ENCODE peak calls at places on chromosomes 11 and 22, in ten cellular contexts. One of them, this sample, is unnamed.

GRCh38 chr11:19921976-19922688 is 209.5 kb downstream of the NAV2 start:
- DNase-seq in AG10803: no peak
- DNase-seq in stimulated activated CD4-positive, alpha-beta T cell treated with anti-CD3 and anti-CD28 coated beads, Interleukin-1b, Interleukin-23, amount 100 ng/mL, for 1 hour: no peak
- DNase-seq in DMS153: no peak
- DNase-seq in fibroblast of pulmonary artery: no peak
- DNase-seq in Karpas-422: no peak
- DNase-seq in NCI-H2227 treated with DMSO at 0.1 percent for 48 hours: no peak
- DNase-seq in stromal cell of bone marrow: no peak
- DNase-seq in Caki2: no peak
- DNase-seq in GM12864: no peak
- DNase-seq in this sample: no peak

GRCh38 chr11:57513911-57514537 is 1.5 kb downstream of the SLC43A1 start:
- DNase-seq in AG10803: peak
- DNase-seq in stimulated activated CD4-positive, alpha-beta T cell treated with anti-CD3 and anti-CD28 coated beads, Interleukin-1b, Interleukin-23, amount 100 ng/mL, for 1 hour: no peak
- DNase-seq in DMS153: no peak
- DNase-seq in fibroblast of pulmonary artery: peak
- DNase-seq in Karpas-422: peak
- DNase-seq in NCI-H2227 treated with DMSO at 0.1 percent for 48 hours: no peak
- DNase-seq in stromal cell of bone marrow: no peak
- DNase-seq in Caki2: no peak
- DNase-seq in GM12864: no peak
- DNase-seq in this sample: no peak

GRCh38 chr11:115985896-115986295 is 481.7 kb upstream of the CADM1 start:
- DNase-seq in AG10803: no peak
- DNase-seq in stimulated activated CD4-positive, alpha-beta T cell treated with anti-CD3 and anti-CD28 coated beads, Interleukin-1b, Interleukin-23, amount 100 ng/mL, for 1 hour: no peak
- DNase-seq in DMS153: no peak
- DNase-seq in fibroblast of pulmonary artery: no peak
- DNase-seq in Karpas-422: no peak
- DNase-seq in NCI-H2227 treated with DMSO at 0.1 percent for 48 hours: no peak
- DNase-seq in stromal cell of bone marrow: no peak
- DNase-seq in Caki2: no peak
- DNase-seq in GM12864: no peak
- DNase-seq in this sample: no peak

GRCh38 chr11:102476812-102477211 is 24.2 kb upstream of the TMEM123 start:
- DNase-seq in AG10803: no peak
- DNase-seq in stimulated activated CD4-positive, alpha-beta T cell treated with anti-CD3 and anti-CD28 coated beads, Interleukin-1b, Interleukin-23, amount 100 ng/mL, for 1 hour: no peak
- DNase-seq in DMS153: peak
- DNase-seq in fibroblast of pulmonary artery: peak
- DNase-seq in Karpas-422: peak
- DNase-seq in NCI-H2227 treated with DMSO at 0.1 percent for 48 hours: no peak
- DNase-seq in stromal cell of bone marrow: no peak
- DNase-seq in Caki2: no peak
- DNase-seq in GM12864: no peak
- DNase-seq in this sample: no peak

GRCh38 chr11:104254347-104254746 is 90.4 kb upstream of the PDGFD start:
- DNase-seq in AG10803: no peak
- DNase-seq in stimulated activated CD4-positive, alpha-beta T cell treated with anti-CD3 and anti-CD28 coated beads, Interleukin-1b, Interleukin-23, amount 100 ng/mL, for 1 hour: no peak
- DNase-seq in DMS153: no peak
- DNase-seq in fibroblast of pulmonary artery: peak
- DNase-seq in Karpas-422: peak
- DNase-seq in NCI-H2227 treated with DMSO at 0.1 percent for 48 hours: no peak
- DNase-seq in stromal cell of bone marrow: no peak
- DNase-seq in Caki2: peak
- DNase-seq in GM12864: peak
- DNase-seq in this sample: peak

GRCh38 chr11:120137611-120138521 is at the start of gene TRIM29:
- DNase-seq in AG10803: no peak
- DNase-seq in stimulated activated CD4-positive, alpha-beta T cell treated with anti-CD3 and anti-CD28 coated beads, Interleukin-1b, Interleukin-23, amount 100 ng/mL, for 1 hour: no peak
- DNase-seq in DMS153: peak
- DNase-seq in fibroblast of pulmonary artery: no peak
- DNase-seq in Karpas-422: no peak
- DNase-seq in NCI-H2227 treated with DMSO at 0.1 percent for 48 hours: peak
- DNase-seq in stromal cell of bone marrow: no peak
- DNase-seq in Caki2: peak
- DNase-seq in GM12864: no peak
- DNase-seq in this sample: no peak

GRCh38 chr11:45092901-45093760 is 53.3 kb upstream of the PRDM11 start:
- DNase-seq in AG10803: peak
- DNase-seq in stimulated activated CD4-positive, alpha-beta T cell treated with anti-CD3 and anti-CD28 coated beads, Interleukin-1b, Interleukin-23, amount 100 ng/mL, for 1 hour: no peak
- DNase-seq in DMS153: no peak
- DNase-seq in fibroblast of pulmonary artery: peak
- DNase-seq in Karpas-422: no peak
- DNase-seq in NCI-H2227 treated with DMSO at 0.1 percent for 48 hours: no peak
- DNase-seq in stromal cell of bone marrow: no peak
- DNase-seq in Caki2: peak
- DNase-seq in GM12864: no peak
- DNase-seq in this sample: peak

GRCh38 chr11:122709042-122709760 is 53.7 kb downstream of the UBASH3B start:
- DNase-seq in AG10803: peak
- DNase-seq in stimulated activated CD4-positive, alpha-beta T cell treated with anti-CD3 and anti-CD28 coated beads, Interleukin-1b, Interleukin-23, amount 100 ng/mL, for 1 hour: no peak
- DNase-seq in DMS153: no peak
- DNase-seq in fibroblast of pulmonary artery: peak
- DNase-seq in Karpas-422: no peak
- DNase-seq in NCI-H2227 treated with DMSO at 0.1 percent for 48 hours: no peak
- DNase-seq in stromal cell of bone marrow: no peak
- DNase-seq in Caki2: peak
- DNase-seq in GM12864: no peak
- DNase-seq in this sample: no peak

GRCh38 chr11:58719406-58720117 is 12.2 kb downstream of the GLYAT start:
- DNase-seq in AG10803: no peak
- DNase-seq in stimulated activated CD4-positive, alpha-beta T cell treated with anti-CD3 and anti-CD28 coated beads, Interleukin-1b, Interleukin-23, amount 100 ng/mL, for 1 hour: no peak
- DNase-seq in DMS153: no peak
- DNase-seq in fibroblast of pulmonary artery: no peak
- DNase-seq in Karpas-422: no peak
- DNase-seq in NCI-H2227 treated with DMSO at 0.1 percent for 48 hours: no peak
- DNase-seq in stromal cell of bone marrow: no peak
- DNase-seq in Caki2: no peak
- DNase-seq in GM12864: no peak
- DNase-seq in this sample: no peak

GRCh38 chr11:5809122-5809519 is 397 bp downstream of the OR52N2 start:
- DNase-seq in AG10803: no peak
- DNase-seq in stimulated activated CD4-positive, alpha-beta T cell treated with anti-CD3 and anti-CD28 coated beads, Interleukin-1b, Interleukin-23, amount 100 ng/mL, for 1 hour: no peak
- DNase-seq in DMS153: no peak
- DNase-seq in fibroblast of pulmonary artery: no peak
- DNase-seq in Karpas-422: no peak
- DNase-seq in NCI-H2227 treated with DMSO at 0.1 percent for 48 hours: no peak
- DNase-seq in stromal cell of bone marrow: no peak
- DNase-seq in Caki2: no peak
- DNase-seq in GM12864: no peak
- DNase-seq in this sample: no peak

GRCh38 chr11:124012697-124013096 is at the start of gene OR10G4:
- DNase-seq in AG10803: no peak
- DNase-seq in stimulated activated CD4-positive, alpha-beta T cell treated with anti-CD3 and anti-CD28 coated beads, Interleukin-1b, Interleukin-23, amount 100 ng/mL, for 1 hour: no peak
- DNase-seq in DMS153: no peak
- DNase-seq in fibroblast of pulmonary artery: no peak
- DNase-seq in Karpas-422: no peak
- DNase-seq in NCI-H2227 treated with DMSO at 0.1 percent for 48 hours: no peak
- DNase-seq in stromal cell of bone marrow: no peak
- DNase-seq in Caki2: no peak
- DNase-seq in GM12864: no peak
- DNase-seq in this sample: no peak

GRCh38 chr22:29780781-29781676 is 13.9 kb downstream of the UQCR10 start:
- DNase-seq in AG10803: peak
- DNase-seq in stimulated activated CD4-positive, alpha-beta T cell treated with anti-CD3 and anti-CD28 coated beads, Interleukin-1b, Interleukin-23, amount 100 ng/mL, for 1 hour: no peak
- DNase-seq in DMS153: no peak
- DNase-seq in fibroblast of pulmonary artery: peak
- DNase-seq in Karpas-422: no peak
- DNase-seq in NCI-H2227 treated with DMSO at 0.1 percent for 48 hours: no peak
- DNase-seq in stromal cell of bone marrow: peak
- DNase-seq in Caki2: no peak
- DNase-seq in GM12864: no peak
- DNase-seq in this sample: peak

GRCh38 chr11:46564459-46564858 is 29.4 kb downstream of the AMBRA1 start:
- DNase-seq in AG10803: peak
- DNase-seq in stimulated activated CD4-positive, alpha-beta T cell treated with anti-CD3 and anti-CD28 coated beads, Interleukin-1b, Interleukin-23, amount 100 ng/mL, for 1 hour: no peak
- DNase-seq in DMS153: no peak
- DNase-seq in fibroblast of pulmonary artery: no peak
- DNase-seq in Karpas-422: no peak
- DNase-seq in NCI-H2227 treated with DMSO at 0.1 percent for 48 hours: no peak
- DNase-seq in stromal cell of bone marrow: no peak
- DNase-seq in Caki2: peak
- DNase-seq in GM12864: no peak
- DNase-seq in this sample: no peak

GRCh38 chr22:36027579-36027959 is 1.1 kb downstream of the RBFOX2 start:
- DNase-seq in AG10803: no peak
- DNase-seq in stimulated activated CD4-positive, alpha-beta T cell treated with anti-CD3 and anti-CD28 coated beads, Interleukin-1b, Interleukin-23, amount 100 ng/mL, for 1 hour: no peak
- DNase-seq in DMS153: no peak
- DNase-seq in fibroblast of pulmonary artery: no peak
- DNase-seq in Karpas-422: peak
- DNase-seq in NCI-H2227 treated with DMSO at 0.1 percent for 48 hours: no peak
- DNase-seq in stromal cell of bone marrow: no peak
- DNase-seq in Caki2: peak
- DNase-seq in GM12864: no peak
- DNase-seq in this sample: peak

GRCh38 chr22:46053563-46054090 is 76.7 kb upstream of the WNT7B start:
- DNase-seq in AG10803: peak
- DNase-seq in stimulated activated CD4-positive, alpha-beta T cell treated with anti-CD3 and anti-CD28 coated beads, Interleukin-1b, Interleukin-23, amount 100 ng/mL, for 1 hour: no peak
- DNase-seq in DMS153: no peak
- DNase-seq in fibroblast of pulmonary artery: peak
- DNase-seq in Karpas-422: peak
- DNase-seq in NCI-H2227 treated with DMSO at 0.1 percent for 48 hours: no peak
- DNase-seq in stromal cell of bone marrow: no peak
- DNase-seq in Caki2: peak
- DNase-seq in GM12864: no peak
- DNase-seq in this sample: peak

GRCh38 chr22:24106385-24107381 is 74.6 kb upstream of the SUSD2 start:
- DNase-seq in AG10803: no peak
- DNase-seq in stimulated activated CD4-positive, alpha-beta T cell treated with anti-CD3 and anti-CD28 coated beads, Interleukin-1b, Interleukin-23, amount 100 ng/mL, for 1 hour: no peak
- DNase-seq in DMS153: no peak
- DNase-seq in fibroblast of pulmonary artery: no peak
- DNase-seq in Karpas-422: peak
- DNase-seq in NCI-H2227 treated with DMSO at 0.1 percent for 48 hours: no peak
- DNase-seq in stromal cell of bone marrow: no peak
- DNase-seq in Caki2: no peak
- DNase-seq in GM12864: peak
- DNase-seq in this sample: no peak

GRCh38 chr11:70569173-70569890 is 171.0 kb downstream of the CTTN start:
- DNase-seq in AG10803: no peak
- DNase-seq in stimulated activated CD4-positive, alpha-beta T cell treated with anti-CD3 and anti-CD28 coated beads, Interleukin-1b, Interleukin-23, amount 100 ng/mL, for 1 hour: no peak
- DNase-seq in DMS153: no peak
- DNase-seq in fibroblast of pulmonary artery: no peak
- DNase-seq in Karpas-422: no peak
- DNase-seq in NCI-H2227 treated with DMSO at 0.1 percent for 48 hours: no peak
- DNase-seq in stromal cell of bone marrow: no peak
- DNase-seq in Caki2: no peak
- DNase-seq in GM12864: no peak
- DNase-seq in this sample: no peak

GRCh38 chr11:102047305-102047924 is at the start of gene CFAP300:
- DNase-seq in AG10803: peak
- DNase-seq in stimulated activated CD4-positive, alpha-beta T cell treated with anti-CD3 and anti-CD28 coated beads, Interleukin-1b, Interleukin-23, amount 100 ng/mL, for 1 hour: peak
- DNase-seq in DMS153: peak
- DNase-seq in fibroblast of pulmonary artery: peak
- DNase-seq in Karpas-422: no peak
- DNase-seq in NCI-H2227 treated with DMSO at 0.1 percent for 48 hours: no peak
- DNase-seq in stromal cell of bone marrow: peak
- DNase-seq in Caki2: peak
- DNase-seq in GM12864: no peak
- DNase-seq in this sample: peak

GRCh38 chr11:62468577-62468976 is 49.7 kb downstream of the SCGB1A1 start:
- DNase-seq in AG10803: no peak
- DNase-seq in stimulated activated CD4-positive, alpha-beta T cell treated with anti-CD3 and anti-CD28 coated beads, Interleukin-1b, Interleukin-23, amount 100 ng/mL, for 1 hour: no peak
- DNase-seq in DMS153: no peak
- DNase-seq in fibroblast of pulmonary artery: no peak
- DNase-seq in Karpas-422: no peak
- DNase-seq in NCI-H2227 treated with DMSO at 0.1 percent for 48 hours: no peak
- DNase-seq in stromal cell of bone marrow: no peak
- DNase-seq in Caki2: no peak
- DNase-seq in GM12864: no peak
- DNase-seq in this sample: no peak

GRCh38 chr11:34341096-34341495 is 16.7 kb downstream of the ABTB2 start:
- DNase-seq in AG10803: no peak
- DNase-seq in stimulated activated CD4-positive, alpha-beta T cell treated with anti-CD3 and anti-CD28 coated beads, Interleukin-1b, Interleukin-23, amount 100 ng/mL, for 1 hour: no peak
- DNase-seq in DMS153: no peak
- DNase-seq in fibroblast of pulmonary artery: no peak
- DNase-seq in Karpas-422: no peak
- DNase-seq in NCI-H2227 treated with DMSO at 0.1 percent for 48 hours: no peak
- DNase-seq in stromal cell of bone marrow: no peak
- DNase-seq in Caki2: no peak
- DNase-seq in GM12864: no peak
- DNase-seq in this sample: no peak

GRCh38 chr11:116171271-116172140 is 601.3 kb downstream of the BUD13 start:
- DNase-seq in AG10803: no peak
- DNase-seq in stimulated activated CD4-positive, alpha-beta T cell treated with anti-CD3 and anti-CD28 coated beads, Interleukin-1b, Interleukin-23, amount 100 ng/mL, for 1 hour: no peak
- DNase-seq in DMS153: no peak
- DNase-seq in fibroblast of pulmonary artery: no peak
- DNase-seq in Karpas-422: no peak
- DNase-seq in NCI-H2227 treated with DMSO at 0.1 percent for 48 hours: no peak
- DNase-seq in stromal cell of bone marrow: no peak
- DNase-seq in Caki2: no peak
- DNase-seq in GM12864: no peak
- DNase-seq in this sample: no peak

GRCh38 chr11:79471071-79471470 is 30.2 kb upstream of the TENM4 start:
- DNase-seq in AG10803: no peak
- DNase-seq in stimulated activated CD4-positive, alpha-beta T cell treated with anti-CD3 and anti-CD28 coated beads, Interleukin-1b, Interleukin-23, amount 100 ng/mL, for 1 hour: no peak
- DNase-seq in DMS153: no peak
- DNase-seq in fibroblast of pulmonary artery: no peak
- DNase-seq in Karpas-422: no peak
- DNase-seq in NCI-H2227 treated with DMSO at 0.1 percent for 48 hours: no peak
- DNase-seq in stromal cell of bone marrow: no peak
- DNase-seq in Caki2: no peak
- DNase-seq in GM12864: no peak
- DNase-seq in this sample: no peak

GRCh38 chr22:35981900-35982299 is 46.7 kb downstream of the RBFOX2 start:
- DNase-seq in AG10803: no peak
- DNase-seq in stimulated activated CD4-positive, alpha-beta T cell treated with anti-CD3 and anti-CD28 coated beads, Interleukin-1b, Interleukin-23, amount 100 ng/mL, for 1 hour: no peak
- DNase-seq in DMS153: no peak
- DNase-seq in fibroblast of pulmonary artery: no peak
- DNase-seq in Karpas-422: no peak
- DNase-seq in NCI-H2227 treated with DMSO at 0.1 percent for 48 hours: peak
- DNase-seq in stromal cell of bone marrow: no peak
- DNase-seq in Caki2: no peak
- DNase-seq in GM12864: no peak
- DNase-seq in this sample: no peak

GRCh38 chr11:69344570-69345145 is 50.7 kb downstream of the MYEOV start:
- DNase-seq in AG10803: no peak
- DNase-seq in stimulated activated CD4-positive, alpha-beta T cell treated with anti-CD3 and anti-CD28 coated beads, Interleukin-1b, Interleukin-23, amount 100 ng/mL, for 1 hour: no peak
- DNase-seq in DMS153: no peak
- DNase-seq in fibroblast of pulmonary artery: no peak
- DNase-seq in Karpas-422: no peak
- DNase-seq in NCI-H2227 treated with DMSO at 0.1 percent for 48 hours: no peak
- DNase-seq in stromal cell of bone marrow: no peak
- DNase-seq in Caki2: no peak
- DNase-seq in GM12864: no peak
- DNase-seq in this sample: no peak

GRCh38 chr11:87778341-87778740 is 396.9 kb downstream of the RAB38 start:
- DNase-seq in AG10803: no peak
- DNase-seq in stimulated activated CD4-positive, alpha-beta T cell treated with anti-CD3 and anti-CD28 coated beads, Interleukin-1b, Interleukin-23, amount 100 ng/mL, for 1 hour: no peak
- DNase-seq in DMS153: no peak
- DNase-seq in fibroblast of pulmonary artery: no peak
- DNase-seq in Karpas-422: no peak
- DNase-seq in NCI-H2227 treated with DMSO at 0.1 percent for 48 hours: no peak
- DNase-seq in stromal cell of bone marrow: no peak
- DNase-seq in Caki2: no peak
- DNase-seq in GM12864: no peak
- DNase-seq in this sample: peak